ENCODE peak calls at places on chromosome 10, in five cellular contexts. K is A549, Q is K562, D is HepG2, S is H1. F is an unnamed sample.

GRCh38 chr10:119786117-119786769 is 60.4 kb downstream of the INPP5F start:
- DNase-seq in K (no peak), Q (no peak), D (peak), S (peak), F (no peak)

GRCh38 chr10:110671788-110672579 is 27.8 kb downstream of the RBM20 start:
- DNase-seq in K (peak), Q (peak), D (peak), S (no peak), F (peak)

GRCh38 chr10:113362645-113363091 is 190.2 kb upstream of the HABP2 start:
- DNase-seq in K (no peak), Q (no peak), D (no peak), S (no peak), F (no peak)

GRCh38 chr10:33332183-33333031 is 2.1 kb downstream of the NRP1 start:
- DNase-seq in K (peak), Q (no peak), D (no peak), S (no peak), F (peak)

GRCh38 chr10:78362406-78363022 is 328.9 kb downstream of the RPS24 start:
- DNase-seq in K (no peak), Q (no peak), D (no peak), S (no peak), F (peak)

GRCh38 chr10:99788598-99789259 is 6.3 kb downstream of the ABCC2 start:
- DNase-seq in K (no peak), Q (no peak), D (no peak), S (no peak), F (no peak)

GRCh38 chr10:14665865-14666857 is 108.5 kb downstream of the FAM107B start:
- DNase-seq in K (no peak), Q (no peak), D (no peak), S (no peak), F (no peak)

GRCh38 chr10:10630281-10630680 is 387.4 kb upstream of the CELF2 start:
- DNase-seq in K (no peak), Q (no peak), D (no peak), S (no peak), F (no peak)

GRCh38 chr10:86684305-86684704 is 16.0 kb downstream of the LDB3 start:
- DNase-seq in K (no peak), Q (peak), D (no peak), S (no peak), F (no peak)

GRCh38 chr10:57579926-57580325 is 687.8 kb downstream of the IPMK start:
- DNase-seq in K (peak), Q (no peak), D (peak), S (peak), F (no peak)

GRCh38 chr10:22723343-22723779 is 9.0 kb upstream of the PIP4K2A start:
- DNase-seq in K (no peak), Q (no peak), D (no peak), S (no peak), F (no peak)

GRCh38 chr10:70174058-70174741 is 3.9 kb upstream of the SAR1A start:
- DNase-seq in K (no peak), Q (no peak), D (peak), S (no peak), F (peak)

GRCh38 chr10:125283191-125283590 is 122.8 kb upstream of the CTBP2 start:
- DNase-seq in K (no peak), Q (no peak), D (no peak), S (no peak), F (no peak)

GRCh38 chr10:48976208-48976607 is 36.6 kb upstream of the LRRC18 start:
- DNase-seq in K (peak), Q (peak), D (peak), S (no peak), F (no peak)

GRCh38 chr10:115696747-115697146 is 576.3 kb downstream of the GFRA1 start:
- DNase-seq in K (no peak), Q (no peak), D (no peak), S (no peak), F (no peak)

GRCh38 chr10:34346516-34347150 is 468.5 kb downstream of the PARD3 start:
- DNase-seq in K (no peak), Q (no peak), D (no peak), S (no peak), F (no peak)

GRCh38 chr10:128000660-128001059 is 93.8 kb downstream of the PTPRE start:
- DNase-seq in K (no peak), Q (no peak), D (no peak), S (no peak), F (peak)

GRCh38 chr10:102918817-102919236 is 733 bp downstream of the CNNM2 start:
- DNase-seq in K (peak), Q (peak), D (peak), S (no peak), F (no peak)

GRCh38 chr10:3825244-3825643 is 40.2 kb upstream of the KLF6 start:
- DNase-seq in K (peak), Q (no peak), D (peak), S (no peak), F (no peak)

GRCh38 chr10:6778992-6779701 is 199.1 kb upstream of the PRKCQ start:
- DNase-seq in K (peak), Q (no peak), D (no peak), S (no peak), F (peak)

GRCh38 chr10:34544400-34544799 is 270.7 kb downstream of the PARD3 start:
- DNase-seq in K (no peak), Q (no peak), D (no peak), S (no peak), F (no peak)

GRCh38 chr10:30980951-30981616 is 50.6 kb downstream of the ZNF438 start:
- DNase-seq in K (no peak), Q (no peak), D (no peak), S (no peak), F (peak)

GRCh38 chr10:3225589-3225988 is 53.0 kb upstream of the PITRM1 start:
- DNase-seq in K (peak), Q (no peak), D (no peak), S (no peak), F (no peak)

GRCh38 chr10:62183442-62183841 is 85.2 kb downstream of the RTKN2 start:
- DNase-seq in K (no peak), Q (no peak), D (no peak), S (no peak), F (no peak)

GRCh38 chr10:68871731-68872342 is 29.3 kb upstream of the DDX50 start:
- DNase-seq in K (no peak), Q (no peak), D (peak), S (no peak), F (no peak)

GRCh38 chr10:112689327-112689726 is 242.3 kb downstream of the VTI1A start:
- DNase-seq in K (peak), Q (no peak), D (peak), S (no peak), F (peak)

GRCh38 chr10:11035318-11035920 is 17.7 kb downstream of the CELF2 start:
- DNase-seq in K (no peak), Q (no peak), D (no peak), S (no peak), F (peak)

GRCh38 chr10:93554760-93555432 is 11.6 kb upstream of the FFAR4 start:
- DNase-seq in K (peak), Q (peak), D (peak), S (peak), F (peak)

DNA sequence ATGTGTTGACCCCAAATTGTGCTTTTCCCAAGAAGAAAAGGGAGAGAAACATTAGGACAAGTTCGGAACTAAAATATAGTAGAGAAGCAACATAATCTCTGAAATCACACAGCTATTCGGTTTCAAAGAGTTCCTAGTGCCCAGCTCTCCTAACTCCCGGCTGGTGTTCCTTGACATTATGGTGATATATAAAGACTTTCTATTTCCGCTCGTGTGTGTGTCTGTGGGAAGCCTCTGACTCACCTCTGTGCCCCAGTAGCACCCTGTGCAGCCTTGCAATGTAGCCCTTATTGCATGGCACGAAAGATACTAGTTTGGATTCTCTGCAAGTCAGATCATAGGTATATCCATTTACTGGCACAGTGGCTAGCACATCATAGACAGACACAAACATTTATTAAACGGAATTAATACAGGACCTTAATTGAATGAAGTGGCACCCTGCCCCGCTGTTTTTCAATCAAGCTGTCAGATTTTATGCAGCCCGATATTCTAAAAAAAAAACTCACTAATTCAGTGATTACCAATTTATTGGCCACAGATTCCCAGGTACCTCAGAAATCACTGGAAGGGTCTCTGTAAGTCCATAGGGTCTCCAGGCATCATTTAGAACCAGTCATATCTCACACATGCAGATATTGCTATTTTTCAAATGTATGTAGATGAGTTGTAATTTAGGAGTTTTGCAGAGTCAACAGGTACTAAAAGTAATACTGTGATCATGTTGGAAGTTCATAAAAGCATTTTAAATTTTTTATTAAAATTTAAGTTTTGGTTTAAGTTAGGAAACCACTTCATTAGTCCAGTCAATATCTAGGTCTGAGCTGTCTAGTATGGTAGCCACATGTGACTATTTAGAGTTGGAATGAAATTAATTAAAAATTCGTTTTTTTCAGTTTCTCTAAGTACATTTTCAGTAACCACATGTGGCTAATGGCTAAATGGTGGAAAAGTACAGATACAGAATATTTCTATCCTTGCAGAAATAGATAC is 43.3 kb downstream of the SFTPD start:
- DNase-seq in K (no peak), Q (no peak), D (no peak), S (no peak), F (peak)
- TF ChIP-seq JUN in K (no peak), Q (no peak), D (no peak), S (no peak), F (no peak)

DNA sequence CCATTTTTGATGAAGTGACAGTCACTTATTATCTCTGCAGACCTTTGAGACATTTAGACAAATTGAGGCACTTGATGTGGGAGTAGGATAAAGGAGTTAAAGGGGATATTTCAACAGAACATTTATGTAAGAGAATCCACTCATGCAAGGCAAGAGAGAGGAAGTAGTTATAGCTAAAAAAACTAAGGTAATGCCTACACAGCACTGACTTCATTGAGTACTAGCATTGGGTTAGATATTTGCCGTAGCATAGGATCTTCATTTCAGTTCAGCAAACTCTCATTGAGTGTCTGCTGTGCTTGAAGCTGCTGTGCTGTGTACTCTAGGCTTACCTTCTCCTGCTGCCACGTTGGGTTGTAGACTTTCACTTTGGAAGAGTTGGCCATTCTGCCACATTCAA is 10.5 kb upstream of the ENTPD1 start:
- DNase-seq in K (no peak), Q (no peak), D (no peak), S (no peak), F (no peak)
- TF ChIP-seq POLR2A in K (no peak), Q (no peak), D (no peak), S (no peak), F (no peak)

GRCh38 chr10:51397244-51397643 is 302.2 kb downstream of the CSTF2T start:
- DNase-seq in K (no peak), Q (no peak), D (no peak), S (no peak), F (no peak)

GRCh38 chr10:51399840-51400239 is 299.6 kb downstream of the CSTF2T start:
- DNase-seq in K (no peak), Q (no peak), D (no peak), S (no peak), F (no peak)

GRCh38 chr10:51403522-51403921 is 295.9 kb downstream of the CSTF2T start:
- DNase-seq in K (no peak), Q (no peak), D (no peak), S (no peak), F (no peak)

GRCh38 chr10:51400354-51401096 is 298.9 kb downstream of the CSTF2T start:
- DNase-seq in K (no peak), Q (no peak), D (no peak), S (no peak), F (no peak)

GRCh38 chr10:51397695-51398094 is 301.7 kb downstream of the CSTF2T start:
- DNase-seq in K (no peak), Q (no peak), D (no peak), S (no peak), F (peak)
- TF ChIP-seq JUN in K (no peak), Q (no peak), D (no peak), S (no peak), F (peak)

GRCh38 chr10:131981429-131982184 is at the start of gene BNIP3:
- DNase-seq in K (peak), Q (peak), D (peak), S (peak), F (peak)
- TF ChIP-seq POLR2A in K (peak), Q (peak), D (peak), S (no peak), F (peak)

DNA sequence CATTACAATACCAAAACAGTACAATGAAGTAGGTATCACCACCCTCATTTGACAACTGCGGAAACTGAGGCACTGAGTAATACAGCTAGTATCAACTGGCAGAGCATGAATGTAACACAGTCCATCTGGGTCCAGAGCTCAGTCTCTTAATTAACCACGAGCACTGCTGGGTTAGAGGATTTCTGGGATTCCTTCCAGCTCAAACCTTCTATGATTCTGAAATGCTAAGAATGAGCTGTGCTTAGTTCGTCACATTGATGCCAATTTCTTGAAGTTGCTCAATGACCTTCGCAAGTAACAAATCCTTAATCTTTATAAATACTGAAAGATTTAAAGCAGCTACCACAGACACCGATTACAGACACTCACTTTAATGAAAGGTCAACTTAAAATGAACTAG is 62.5 kb downstream of the SGMS1 start:
- DNase-seq in K (no peak), Q (no peak), D (no peak), S (no peak), F (no peak)
- TF ChIP-seq JUN in K (no peak), Q (no peak), D (no peak), S (no peak), F (no peak)

F was measured in endothelial cell of umbilical vein.